ENCODE peak calls at places on chromosome 1, in seven cellular contexts. M is CD8-positive, alpha-beta T cell; U is fibroblast of the aortic adventitia; A is stomach; F is tibial nerve; C is tibial artery; Y is AG04450. W is an unnamed sample.

GRCh38 chr1:209648931-209649776 is 3.1 kb downstream of the LAMB3 start:
- DNase-seq in M (no peak), U (peak; percentile 97), A (peak; percentile 42), F (peak; percentile 36), C (no peak), Y (peak; percentile 90), W (peak; percentile 93)

GRCh38 chr1:158873141-158873540 is 42.0 kb downstream of the MNDA start:
- DNase-seq in M (no peak), U (no peak), A (no peak), F (no peak), C (no peak), Y (no peak), W (no peak)

GRCh38 chr1:216531308-216532239 is 108.3 kb upstream of the USH2A start:
- DNase-seq in M (no peak), U (peak; percentile 34), A (no peak), F (no peak), C (no peak), Y (no peak), W (no peak)

GRCh38 chr1:109299087-109299983 is 7.5 kb downstream of the MYBPHL start:
- DNase-seq in M (no peak), U (peak; percentile 88), A (no peak), F (peak; percentile 79), C (no peak), Y (peak; percentile 90), W (no peak)

GRCh38 chr1:153790282-153790995 is 15.2 kb downstream of the SLC27A3 start:
- DNase-seq in M (no peak), U (peak; percentile 94), A (peak; percentile 39), F (peak; percentile 73), C (peak; percentile 91), Y (peak; percentile 62), W (no peak)

GRCh38 chr1:209772116-209772515 is 12.2 kb downstream of the C1orf74 start:
- DNase-seq in M (no peak), U (no peak), A (no peak), F (no peak), C (no peak), Y (no peak), W (no peak)

GRCh38 chr1:157377216-157377821 is 175.0 kb downstream of the FCRL5 start:
- DNase-seq in M (no peak), U (peak; percentile 37), A (peak; percentile 37), F (no peak), C (no peak), Y (no peak), W (no peak)

GRCh38 chr1:172699111-172699510 is 40.2 kb downstream of the FASLG start:
- DNase-seq in M (peak; percentile 60), U (peak; percentile 22), A (no peak), F (no peak), C (no peak), Y (no peak), W (no peak)

GRCh38 chr1:160363951-160364350 is 2.9 kb upstream of the NHLH1 start:
- DNase-seq in M (no peak), U (no peak), A (no peak), F (no peak), C (no peak), Y (no peak), W (no peak)

GRCh38 chr1:7681401-7681800 is 89.7 kb upstream of the VAMP3 start:
- DNase-seq in M (no peak), U (no peak), A (no peak), F (no peak), C (no peak), Y (no peak), W (no peak)
- H3K4me3 ChIP-seq in M (no peak overlapping the region), U (no peak overlapping the region), A (peak overlapping the region; percentile 92), F (no peak overlapping the region), C (no peak overlapping the region), Y (peak overlapping the region; percentile 64), W (no peak overlapping the region)

DNA sequence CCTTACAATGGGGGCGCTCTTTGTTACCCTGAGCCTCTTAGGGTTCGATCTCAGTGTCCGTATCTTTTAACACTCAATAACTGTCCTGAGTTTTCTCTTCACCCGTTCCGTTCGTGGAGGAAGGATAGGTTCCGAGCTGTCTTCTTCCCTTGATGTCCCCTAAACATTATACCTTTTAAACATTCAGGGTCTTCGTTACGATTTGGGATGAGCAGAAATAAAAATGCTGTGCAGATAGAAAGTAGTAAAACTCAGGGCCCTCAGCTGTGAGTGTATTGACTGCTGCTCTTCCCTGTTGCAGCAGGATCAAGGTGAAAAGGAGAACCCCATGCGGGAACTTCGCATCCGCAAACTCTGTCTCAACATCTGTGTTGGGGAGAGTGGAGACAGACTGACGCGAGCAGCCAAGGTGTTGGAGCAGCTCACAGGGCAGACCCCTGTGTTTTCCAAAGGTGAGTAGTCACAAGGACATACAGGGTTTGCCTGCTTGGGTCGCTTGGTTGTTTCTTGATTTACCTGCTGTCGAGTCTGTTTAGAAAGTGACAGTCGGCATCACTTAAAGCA is 784 bp downstream of the RPL11 start:
- DNase-seq in M (no peak), U (no peak), A (no peak), F (no peak), C (no peak), Y (no peak), W (no peak)
- TF ChIP-seq CTCF in M (no peak), U (no peak), A (no peak), F (no peak), C (no peak), Y (no peak), W (no peak)

GRCh38 chr1:201938440-201939005 is 7.8 kb downstream of the LMOD1 start:
- DNase-seq in M (no peak), U (no peak), A (no peak), F (no peak), C (no peak), Y (no peak), W (no peak)

GRCh38 chr1:201944002-201944401 is 2.3 kb downstream of the LMOD1 start:
- DNase-seq in M (no peak), U (no peak), A (no peak), F (no peak), C (no peak), Y (no peak), W (no peak)

GRCh38 chr1:201939271-201939973 is 6.9 kb downstream of the LMOD1 start:
- DNase-seq in M (no peak), U (no peak), A (no peak), F (no peak), C (no peak), Y (no peak), W (no peak)

GRCh38 chr1:201942129-201942495 is 4.2 kb downstream of the LMOD1 start:
- DNase-seq in M (no peak), U (no peak), A (no peak), F (no peak), C (no peak), Y (no peak), W (no peak)

GRCh38 chr1:201941420-201942128 is 4.8 kb downstream of the LMOD1 start:
- DNase-seq in M (no peak), U (no peak), A (no peak), F (no peak), C (no peak), Y (no peak), W (no peak)
- H3K4me3 ChIP-seq in M (no peak overlapping the region), U (no peak overlapping the region), A (peak overlapping the region; percentile 51), F (peak overlapping the region; percentile 13), C (peak overlapping the region; percentile 92), Y (peak overlapping the region; percentile 13), W (no peak overlapping the region)

GRCh38 chr1:41426201-41426890 is 58.1 kb downstream of the EDN2 start:
- DNase-seq in M (no peak), U (no peak), A (no peak), F (no peak), C (no peak), Y (no peak), W (no peak)

GRCh38 chr1:41424581-41425118 is 59.8 kb downstream of the EDN2 start:
- DNase-seq in M (no peak), U (no peak), A (no peak), F (no peak), C (no peak), Y (no peak), W (no peak)

GRCh38 chr1:41422306-41422705 is 61.1 kb downstream of the FOXO6 start:
- DNase-seq in M (no peak), U (no peak), A (no peak), F (no peak), C (no peak), Y (no peak), W (no peak)

GRCh38 chr1:41425369-41425768 is 59.1 kb downstream of the EDN2 start:
- DNase-seq in M (no peak), U (no peak), A (no peak), F (no peak), C (no peak), Y (no peak), W (no peak)

DNA sequence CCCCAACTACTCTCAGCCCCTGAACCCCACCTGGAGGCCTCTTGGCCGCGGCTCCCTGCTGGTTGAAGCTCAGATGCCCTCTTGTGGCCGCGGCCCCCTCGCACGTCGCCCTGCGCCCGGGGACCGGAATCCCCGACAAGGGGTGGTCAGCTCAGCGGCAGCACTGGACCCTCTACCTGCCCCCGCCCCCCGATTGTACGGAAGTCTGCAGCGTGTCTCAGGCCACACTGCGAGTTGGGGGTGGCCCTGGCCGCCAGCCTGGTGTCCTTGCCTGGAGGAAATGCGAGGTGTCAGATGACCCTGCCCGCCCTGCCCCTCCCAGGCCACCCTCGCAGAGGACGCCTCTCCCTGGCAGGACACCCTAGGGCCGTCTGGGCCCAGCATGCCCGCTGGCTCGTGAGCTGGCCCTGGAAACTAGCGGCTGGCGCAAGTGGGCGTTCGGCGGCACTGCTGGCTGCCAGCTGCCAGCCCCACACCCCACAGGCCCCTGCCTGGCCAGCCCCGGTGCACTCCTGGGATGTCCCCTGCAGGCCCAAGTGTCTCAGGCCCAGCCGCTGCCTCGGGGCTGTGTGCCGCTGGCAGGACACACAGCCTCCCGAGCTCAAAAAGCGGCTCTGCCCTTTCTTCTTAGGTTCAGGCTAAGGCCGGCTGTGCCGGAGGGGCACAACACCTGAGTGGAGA is 60.8 kb downstream of the EDN2 start:
- DNase-seq in M (no peak), U (no peak), A (no peak), F (no peak), C (no peak), Y (no peak), W (no peak)
- TF ChIP-seq CTCF in M (no peak), U (no peak), A (peak; percentile 14), F (no peak), C (no peak), Y (peak; percentile 14), W (peak; percentile 50)

GRCh38 chr1:30533796-30534550 is 189.4 kb downstream of the MATN1 start:
- DNase-seq in M (no peak), U (no peak), A (peak; percentile 7), F (no peak), C (no peak), Y (no peak), W (no peak)
- H3K4me3 ChIP-seq in M (no peak overlapping the region), U (no peak overlapping the region), A (no peak overlapping the region), F (no peak overlapping the region), C (no peak overlapping the region), Y (no peak overlapping the region), W (no peak overlapping the region)

DNA sequence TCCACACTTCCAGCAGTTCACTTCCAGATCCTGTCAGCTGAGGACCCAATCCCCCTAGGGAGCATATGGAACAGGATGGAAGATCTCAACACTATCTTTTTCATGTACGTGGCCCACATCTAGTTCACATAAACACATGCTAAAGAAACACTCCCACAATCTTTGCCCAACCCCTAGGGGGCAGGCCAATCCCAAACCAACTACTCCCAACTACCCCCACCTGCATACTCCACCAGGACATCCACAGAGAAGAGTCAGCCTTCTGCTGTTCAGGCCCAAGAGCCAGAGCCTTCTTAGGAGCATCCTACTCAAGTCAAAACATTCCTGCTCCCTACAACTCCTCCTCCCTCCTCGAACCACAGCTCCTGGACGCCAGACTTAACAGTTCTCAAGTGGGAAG is 5.6 kb upstream of the SLC5A9 start:
- DNase-seq in M (no peak), U (no peak), A (no peak), F (no peak), C (no peak), Y (no peak), W (no peak)
- TF ChIP-seq CTCF in M (no peak), U (no peak), A (no peak), F (no peak), C (no peak), Y (no peak), W (peak; percentile 30)

W was measured in epithelial cell of proximal tubule.